ENCODE peak calls at places on chromosome 19, in ten cellular contexts. D is heart left ventricle, S is uterus, R is SJSA1, L is body of pancreas, U is breast epithelium, B is A673, X is heart right ventricle, N is tibial artery, I is IMR-90. G is an unnamed sample.
A peak's percentile ranks its signal among the peaks of the same experiment; 100 is the strongest.

GRCh38 chr19:52963229-52963760 is 614 bp upstream of the ZNF816 start:
- DNase-seq in D (no peak), S (peak; percentile 20), R (no peak), L (peak; percentile 21), U (no peak), B (peak; percentile 17), X (no peak), N (no peak), I (no peak), G (no peak)

GRCh38 chr19:11286312-11286974 is 9.5 kb upstream of the TSPAN16 start:
- DNase-seq in D (peak; percentile 72), S (no peak), R (no peak), L (no peak), U (no peak), B (peak; percentile 82), X (peak; percentile 79), N (peak; percentile 22), I (peak; percentile 58), G (peak; percentile 55)

GRCh38 chr19:20051841-20052768 is 12.8 kb upstream of the ZNF682 start:
- DNase-seq in D (peak; percentile 97), S (peak; percentile 94), R (peak; percentile 48), L (peak; percentile 98), U (peak; percentile 97), B (peak; percentile 7), X (peak; percentile 95), N (peak; percentile 98), I (peak; percentile 96), G (peak; percentile 98)

GRCh38 chr19:41774515-41774980 is 19.2 kb downstream of the CEACAM6 start:
- DNase-seq in D (no peak), S (no peak), R (no peak), L (no peak), U (peak; percentile 31), B (no peak), X (no peak), N (no peak), I (no peak), G (no peak)

GRCh38 chr19:20558011-20558410 is 7.6 kb downstream of the ZNF737 start:
- DNase-seq in D (no peak), S (no peak), R (no peak), L (peak; percentile 46), U (no peak), B (no peak), X (peak; percentile 7), N (no peak), I (no peak), G (no peak)

GRCh38 chr19:2032296-2032941 is 16.9 kb upstream of the BTBD2 start:
- DNase-seq in D (peak; percentile 97), S (peak; percentile 93), R (peak; percentile 94), L (peak; percentile 98), U (peak; percentile 99), B (peak; percentile 92), X (peak; percentile 92), N (peak; percentile 97), I (peak; percentile 65), G (peak; percentile 90)

GRCh38 chr19:34639491-34640085 is 37.4 kb downstream of the SCGB2B2 start:
- DNase-seq in D (no peak), S (peak; percentile 28), R (no peak), L (peak; percentile 73), U (no peak), B (peak; percentile 87), X (peak; percentile 61), N (no peak), I (peak; percentile 72), G (peak; percentile 14)

GRCh38 chr19:16262618-16263017 is 62.0 kb upstream of the KLF2 start:
- DNase-seq in D (no peak), S (no peak), R (no peak), L (peak; percentile 80), U (no peak), B (no peak), X (peak; percentile 50), N (no peak), I (no peak), G (no peak)

GRCh38 chr19:5244351-5244750 is 96.3 kb downstream of the PTPRS start:
- DNase-seq in D (no peak), S (no peak), R (no peak), L (no peak), U (no peak), B (no peak), X (no peak), N (no peak), I (no peak), G (no peak)

GRCh38 chr19:33248954-33249613 is 23.4 kb upstream of the SLC7A10 start:
- DNase-seq in D (no peak), S (no peak), R (no peak), L (no peak), U (no peak), B (no peak), X (no peak), N (no peak), I (no peak), G (peak; percentile 40)

DNA sequence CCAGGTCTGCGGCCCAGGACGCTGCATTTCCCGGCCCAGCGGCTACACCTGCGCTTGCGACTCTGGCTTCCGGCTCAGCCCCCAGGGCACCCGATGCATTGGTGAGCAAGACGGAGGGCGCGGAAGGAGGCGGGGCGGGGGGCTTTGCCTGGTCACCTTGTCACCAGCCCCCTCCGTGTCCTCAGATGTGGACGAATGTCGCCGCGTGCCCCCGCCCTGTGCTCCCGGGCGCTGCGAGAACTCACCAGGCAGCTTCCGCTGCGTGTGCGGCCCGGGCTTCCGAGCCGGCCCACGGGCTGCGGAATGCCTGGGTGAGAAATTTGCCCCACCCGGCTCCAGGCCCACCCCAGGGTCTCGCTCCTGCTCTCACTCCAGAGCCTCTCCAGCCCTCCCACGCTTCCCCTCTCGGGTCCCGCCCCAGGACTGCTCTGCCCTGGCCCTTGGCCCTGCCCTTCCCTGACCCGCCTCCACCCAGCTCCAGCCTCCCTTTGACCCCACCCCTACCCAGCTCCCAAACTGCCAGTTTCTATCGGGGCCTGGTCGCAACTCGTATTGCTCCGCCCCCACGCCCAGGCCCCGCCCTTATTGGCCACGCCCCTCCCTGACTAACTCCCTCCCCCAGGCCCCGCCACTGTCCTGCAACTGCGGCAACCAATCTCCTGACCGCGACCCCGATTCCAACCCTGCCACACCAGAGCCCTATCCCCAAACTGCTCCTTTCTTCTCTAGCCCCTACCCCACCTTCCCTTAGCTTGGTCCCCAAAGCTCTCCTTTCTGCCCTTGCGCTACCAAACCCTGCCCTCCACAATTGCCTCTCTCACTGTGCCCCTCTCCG is 8.6 kb downstream of the LTBP4 start:
- DNase-seq in D (peak; percentile 94), S (peak; percentile 95), R (peak; percentile 95), L (peak; percentile 94), U (peak; percentile 88), B (peak; percentile 82), X (peak; percentile 94), N (peak; percentile 91), I (no peak), G (peak; percentile 98)
- H3K4me3 ChIP-seq in D (peak overlapping the region; percentile 58), S (peak overlapping the region; percentile 10), R (peak overlapping the region; percentile 36), L (no peak overlapping the region), U (peak overlapping the region; percentile 60), B (peak overlapping the region; percentile 43), X (peak overlapping the region; percentile 42), N (peak overlapping the region; percentile 58), I (no peak overlapping the region), G (peak overlapping the region; percentile 57)

GRCh38 chr19:35813043-35813890 is 622 bp upstream of the PRODH2 start:
- DNase-seq in D (no peak), S (no peak), R (no peak), L (no peak), U (no peak), B (no peak), X (no peak), N (no peak), I (no peak), G (no peak)
- H3K27me3 ChIP-seq in D (no peaks in the 10 kb centered on the region), S (no peaks in the 10 kb centered on the region), R (peaks cover 19% of the 10 kb centered on the region), L (no peaks in the 10 kb centered on the region), U (no peaks in the 10 kb centered on the region), B (no peaks in the 10 kb centered on the region), X (peaks cover 50% of the 10 kb centered on the region), N (no peaks in the 10 kb centered on the region), I (peaks cover 20% of the 10 kb centered on the region), G (peaks cover 13% of the 10 kb centered on the region)

DNA sequence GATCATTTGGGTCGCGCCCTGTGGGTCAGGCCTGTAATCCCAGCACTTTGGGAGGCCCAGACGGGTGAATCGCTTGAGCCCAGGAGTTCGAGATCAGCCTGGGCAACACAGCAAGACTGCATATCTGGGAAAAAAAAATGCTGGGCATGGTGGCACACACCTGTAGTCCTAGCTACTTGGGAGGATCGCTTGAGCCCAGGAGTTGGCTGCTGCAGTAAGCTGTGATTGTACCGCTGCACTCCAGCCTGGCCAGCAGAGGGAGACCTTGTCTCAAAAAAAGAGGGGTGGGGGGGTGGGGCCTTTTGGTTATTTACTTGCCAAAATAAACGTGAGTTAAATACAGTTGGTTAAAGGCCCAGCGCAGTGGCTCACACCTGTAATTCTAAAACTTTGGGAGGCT is 9.8 kb upstream of the ZNF544 start:
- DNase-seq in D (no peak), S (no peak), R (no peak), L (no peak), U (no peak), B (peak; percentile 43), X (no peak), N (no peak), I (no peak), G (no peak)
- H3K9me3 ChIP-seq in D (peaks cover 46% of the 10 kb centered on the region), S (no peaks in the 10 kb centered on the region), R (peaks cover 18% of the 10 kb centered on the region), L (peaks cover 45% of the 10 kb centered on the region), U (peaks cover 86% of the 10 kb centered on the region), B (peaks cover 9% of the 10 kb centered on the region), X (peaks cover 76% of the 10 kb centered on the region), N (peaks cover 98% of the 10 kb centered on the region), I (peaks cover 56% of the 10 kb centered on the region), G (peaks cover 19% of the 10 kb centered on the region)

DNA sequence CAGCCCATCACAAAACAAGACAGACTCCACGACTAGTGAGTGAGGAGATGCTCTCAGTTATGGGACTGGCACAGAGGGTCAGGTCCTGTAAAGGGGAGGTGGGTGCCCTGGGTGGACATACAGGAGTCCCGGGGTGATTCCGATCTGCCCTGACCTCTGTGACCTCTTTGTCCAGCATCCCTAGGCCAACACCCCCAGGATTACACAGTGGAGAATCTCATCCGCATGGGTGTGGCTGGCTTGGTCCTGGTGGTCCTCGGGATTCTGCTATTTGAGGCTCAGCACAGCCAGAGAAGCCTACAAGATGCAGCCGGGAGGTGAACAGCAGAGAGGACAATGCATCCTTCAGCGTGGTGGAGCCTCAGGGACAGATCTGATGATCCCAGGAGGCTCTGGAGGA is 6.4 kb upstream of the LILRA1 start:
- DNase-seq in D (no peak), S (no peak), R (no peak), L (no peak), U (no peak), B (no peak), X (no peak), N (no peak), I (no peak), G (no peak)
- H3K4me3 ChIP-seq in D (no peak overlapping the region), S (no peak overlapping the region), R (no peak overlapping the region), L (no peak overlapping the region), U (no peak overlapping the region), B (no peak overlapping the region), X (no peak overlapping the region), N (no peak overlapping the region), I (no peak overlapping the region), G (no peak overlapping the region)

DNA sequence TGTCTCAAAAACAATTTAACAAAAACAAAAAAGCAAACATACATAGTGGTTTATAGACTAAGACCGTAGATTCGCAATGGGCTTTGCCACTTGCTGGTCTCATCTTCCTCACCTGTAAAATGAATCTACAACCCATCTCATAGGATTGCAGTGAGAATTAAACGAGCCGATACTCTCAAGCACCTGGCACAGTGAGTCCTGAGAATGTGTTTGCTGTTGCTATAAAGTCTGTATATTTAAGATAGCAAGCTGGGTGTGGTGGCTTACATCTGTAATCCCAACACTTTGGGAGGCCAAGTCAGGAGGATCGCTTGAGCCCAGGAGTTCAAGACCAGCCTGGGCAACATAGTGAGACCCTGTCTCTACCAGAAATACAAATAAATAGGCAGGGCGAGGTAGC is 22.5 kb downstream of the EXOC3L2 start:
- DNase-seq in D (no peak), S (no peak), R (no peak), L (no peak), U (no peak), B (no peak), X (no peak), N (no peak), I (no peak), G (no peak)
- H3K27me3 ChIP-seq in D (no peaks in the 10 kb centered on the region), S (no peaks in the 10 kb centered on the region), R (peaks cover 18% of the 10 kb centered on the region), L (peaks cover 8% of the 10 kb centered on the region), U (peaks cover 3% of the 10 kb centered on the region), B (peaks cover 33% of the 10 kb centered on the region), X (peaks cover 5% of the 10 kb centered on the region), N (no peaks in the 10 kb centered on the region), I (peaks cover 41% of the 10 kb centered on the region), G (no peaks in the 10 kb centered on the region)

GRCh38 chr19:44176590-44176989 is 11.7 kb downstream of the ZNF226 start:
- DNase-seq in D (no peak), S (no peak), R (no peak), L (no peak), U (no peak), B (no peak), X (no peak), N (no peak), I (no peak), G (no peak)
- H3K9me3 ChIP-seq in D (peaks cover 44% of the 10 kb centered on the region), S (no peaks in the 10 kb centered on the region), R (peaks cover 15% of the 10 kb centered on the region), L (peaks cover 80% of the 10 kb centered on the region), U (peaks cover 100% of the 10 kb centered on the region), B (peaks cover 56% of the 10 kb centered on the region), X (peaks cover 99% of the 10 kb centered on the region), N (peaks cover 100% of the 10 kb centered on the region), I (peaks cover 65% of the 10 kb centered on the region), G (peaks cover 42% of the 10 kb centered on the region)

G was measured in MG63.